ENCODE peak calls at places on chromosomes 1 and 21, in four cellular contexts. Z, X, M and T are unnamed samples.
A peak's percentile ranks its signal among the peaks of the same experiment; 100 is the strongest.

GRCh38 chr1:100433563-100433962 is 81.3 kb downstream of the CDC14A start:
- DNase-seq in X (no peak), Z (no peak), M (no peak), T (no peak)

GRCh38 chr1:161721738-161722343 is 497 bp downstream of the FCRLB start:
- DNase-seq in X (peak; percentile 69), M (no peak), Z (no peak), T (no peak)

GRCh38 chr1:162605225-162605927 is 26.9 kb upstream of the DDR2 start:
- DNase-seq in M (no peak), Z (no peak), X (no peak), T (no peak)

GRCh38 chr1:13628711-13629110 is 45.1 kb downstream of the PDPN start:
- DNase-seq in Z (no peak), X (no peak), M (no peak), T (no peak)

GRCh38 chr1:37486680-37487618 is 12.6 kb downstream of the ZC3H12A start:
- DNase-seq in M (no peak), X (peak; percentile 88), Z (peak; percentile 84), T (peak; percentile 47)

GRCh38 chr1:92953491-92953890 is 7.8 kb downstream of the DIPK1A start:
- DNase-seq in X (no peak), M (no peak), Z (no peak), T (no peak)

GRCh38 chr1:19476440-19477190 is 8.7 kb downstream of the CAPZB start:
- DNase-seq in M (peak; percentile 56), Z (no peak), X (no peak), T (no peak)

GRCh38 chr1:229434641-229435051 is 752 bp upstream of the ACTA1 start:
- DNase-seq in Z (peak; percentile 62), X (peak; percentile 39), M (no peak), T (no peak)

GRCh38 chr1:26854953-26855352 is 8.0 kb upstream of the SFN start:
- DNase-seq in M (no peak), X (no peak), Z (no peak), T (no peak)

GRCh38 chr1:23370744-23371710 is 1.4 kb upstream of the ZNF436 start:
- DNase-seq in M (no peak), Z (peak; percentile 61), X (peak; percentile 76), T (no peak)

GRCh38 chr1:64319985-64320384 is 116.6 kb downstream of the UBE2U start:
- DNase-seq in Z (no peak), M (no peak), X (no peak), T (no peak)

GRCh38 chr1:117150316-117150715 is 28.8 kb upstream of the TRIM45 start:
- DNase-seq in X (no peak), M (no peak), Z (no peak), T (no peak)

GRCh38 chr1:100883963-100884362 is 10.7 kb downstream of the EXTL2 start:
- DNase-seq in X (peak; percentile 8), M (no peak), Z (no peak), T (peak; percentile 28)

GRCh38 chr1:77354996-77355395 is 73.2 kb downstream of the AK5 start:
- DNase-seq in X (no peak), M (no peak), Z (no peak), T (no peak)

GRCh38 chr1:7580923-7581753 is 190.0 kb upstream of the VAMP3 start:
- DNase-seq in M (no peak), Z (no peak), X (no peak), T (no peak)

GRCh38 chr21:36218691-36219090 is 62.1 kb downstream of the DOP1B start:
- DNase-seq in M (no peak), Z (no peak), X (no peak), T (no peak)

GRCh38 chr1:115188680-115189395 is 99.5 kb upstream of the TSPAN2 start:
- DNase-seq in X (no peak), Z (no peak), M (no peak), T (no peak)

GRCh38 chr1:8439015-8439702 is 121.2 kb downstream of the SLC45A1 start:
- DNase-seq in X (peak; percentile 76), Z (peak; percentile 72), M (no peak), T (peak; percentile 32)

GRCh38 chr1:115476616-115477015 is 138.6 kb upstream of the NGF start:
- DNase-seq in M (no peak), X (no peak), Z (no peak), T (peak; percentile 9)

GRCh38 chr21:28793043-28793442 is 199.6 kb downstream of the LTN1 start:
- DNase-seq in Z (no peak), M (no peak), X (no peak), T (no peak)

GRCh38 chr1:209319549-209319948 is 264.0 kb upstream of the CAMK1G start:
- DNase-seq in Z (no peak), X (no peak), M (no peak), T (no peak)

GRCh38 chr21:43347864-43348766 is 78.8 kb downstream of the SIK1 start:
- DNase-seq in X (no peak), Z (no peak), M (no peak), T (no peak)

GRCh38 chr1:93874025-93874651 is 4.9 kb downstream of the DNTTIP2 start:
- DNase-seq in X (no peak), Z (no peak), M (no peak), T (peak; percentile 16)

GRCh38 chr1:181664543-181664942 is 181.2 kb downstream of the CACNA1E start:
- DNase-seq in M (no peak), X (no peak), Z (no peak), T (no peak)

GRCh38 chr1:45552309-45552708 is 1.7 kb downstream of the AKR1A1 start:
- DNase-seq in X (no peak), M (no peak), Z (no peak), T (no peak)
- TF ChIP-seq TCF7 in X (no peak), M (no peak), Z (no peak), T (no peak)

GRCh38 chr21:41316641-41317392 is at the start of gene FAM3B:
- DNase-seq in Z (peak; percentile 80), X (no peak), M (no peak), T (no peak)
- TF ChIP-seq TCF7 in Z (no peak), X (no peak), M (no peak), T (no peak)

GRCh38 chr1:81936838-81937237 is 136.1 kb downstream of the ADGRL2 start:
- DNase-seq in X (no peak), Z (no peak), M (no peak), T (no peak)

GRCh38 chr1:81937791-81938450 is 137.2 kb downstream of the ADGRL2 start:
- DNase-seq in M (no peak), X (no peak), Z (no peak), T (no peak)
- TF ChIP-seq TCF7 in M (no peak), X (no peak), Z (no peak), T (no peak)

GRCh38 chr21:33300701-33301631 is 23.8 kb upstream of the IFNAR1 start:
- DNase-seq in Z (no peak), M (no peak), X (no peak), T (no peak)
- TF ChIP-seq TCF7 in Z (no peak), M (no peak), X (no peak), T (no peak)

GRCh38 chr1:221234821-221235220 is 355.6 kb downstream of the HLX start:
- DNase-seq in Z (no peak), M (no peak), X (no peak), T (no peak)
- TF ChIP-seq TCF7 in Z (no peak), M (no peak), X (no peak), T (no peak)

GRCh38 chr1:110053557-110054428 is 16.7 kb downstream of the ALX3 start:
- DNase-seq in Z (peak; percentile 86), X (peak; percentile 87), M (no peak), T (peak; percentile 21)
- TF ChIP-seq TCF7 in Z (no peak), X (no peak), M (no peak), T (no peak)

GRCh38 chr1:149927535-149928387 is at the start of gene SF3B4:
- DNase-seq in X (peak; percentile 90), Z (peak; percentile 95), M (peak; percentile 72), T (peak; percentile 87)
- TF ChIP-seq TCF7 in X (no peak), Z (no peak), M (no peak), T (no peak)

DNA sequence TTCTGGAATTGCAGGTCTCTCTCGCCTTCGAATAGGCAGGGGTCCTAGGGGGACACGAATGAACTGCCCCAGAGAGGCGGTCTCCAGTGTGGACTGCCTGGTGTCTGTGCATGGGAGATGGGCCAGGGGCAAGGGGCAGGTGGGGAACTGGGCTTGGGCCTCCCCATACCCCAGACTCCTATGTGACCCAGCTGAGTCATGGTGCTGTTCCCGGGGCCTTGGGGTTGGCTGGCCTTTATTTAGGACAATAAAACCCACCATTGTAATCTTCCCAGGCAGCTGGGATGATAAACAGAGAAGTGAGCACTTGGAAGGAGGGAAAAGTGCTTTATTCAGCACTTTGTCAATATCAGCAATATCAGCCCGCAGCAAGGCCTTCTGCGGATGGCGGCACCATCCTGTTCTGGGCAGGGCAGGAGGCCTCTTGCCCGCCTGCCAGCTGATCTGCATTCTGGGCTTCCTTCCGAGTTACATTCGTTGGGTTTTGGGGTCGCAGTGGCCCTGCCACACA is 209.0 kb upstream of the TMEM51 start:
- DNase-seq in Z (no peak), M (no peak), X (no peak), T (no peak)
- TF ChIP-seq TCF7 in Z (no peak), M (no peak), X (no peak), T (no peak)